ENCODE peak calls at places on chromosome 6, in four cellular contexts. C is K562, L is HepG2, R is GM12878. A is an unnamed sample. For H3K4me1, the result is how much of the 10 kb centered on the place peaks cover.

GRCh38 chr6:25155221-25155620 is 124.0 kb upstream of the CARMIL1 start:
- DNase-seq in R (no peak), C (no peak), L (no peak), A (no peak)

GRCh38 chr6:25050356-25050755 is 114.6 kb upstream of the RIPOR2 start:
- DNase-seq in C (peak), L (no peak), R (no peak), A (no peak)

GRCh38 chr6:57173886-57174510 is 1.9 kb downstream of the BAG2 start:
- DNase-seq in L (peak), R (no peak), C (peak), A (peak)

GRCh38 chr6:11938285-11938890 is 73.7 kb upstream of the HIVEP1 start:
- DNase-seq in C (peak), R (no peak), L (no peak), A (no peak)

GRCh38 chr6:27251672-27252251 is 4.3 kb downstream of the PRSS16 start:
- DNase-seq in L (no peak), R (peak), C (peak), A (peak)

GRCh38 chr6:141618180-141618581 is 514.5 kb upstream of the GJE1 start:
- DNase-seq in C (no peak), L (no peak), R (no peak), A (no peak)

GRCh38 chr6:113893866-113894265 is 36.7 kb downstream of the MARCKS start:
- DNase-seq in R (no peak), C (no peak), L (no peak), A (no peak)

GRCh38 chr6:135233676-135234491 is 52.8 kb downstream of the MYB start:
- DNase-seq in R (no peak), C (no peak), L (no peak), A (no peak)

GRCh38 chr6:167750956-167751358 is 75.8 kb upstream of the AFDN start:
- DNase-seq in C (no peak), R (no peak), L (peak), A (no peak)

GRCh38 chr6:92906385-92906784 is 513.0 kb downstream of the EPHA7 start:
- DNase-seq in L (no peak), R (no peak), C (no peak), A (no peak)

GRCh38 chr6:114090626-114091025 is 119.7 kb upstream of the HDAC2 start:
- DNase-seq in C (no peak), R (no peak), L (no peak), A (no peak)

GRCh38 chr6:159646136-159646535 is 46.9 kb downstream of the SOD2 start:
- DNase-seq in L (no peak), C (no peak), R (no peak), A (no peak)

GRCh38 chr6:159645659-159646058 is 47.4 kb downstream of the SOD2 start:
- DNase-seq in L (no peak), C (no peak), R (no peak), A (no peak)

GRCh38 chr6:159640722-159641482 is 52.1 kb downstream of the SOD2 start:
- DNase-seq in C (no peak), R (no peak), L (no peak), A (no peak)

GRCh38 chr6:159642995-159643394 is 50.0 kb downstream of the SOD2 start:
- DNase-seq in L (no peak), R (no peak), C (no peak), A (no peak)

GRCh38 chr6:159646731-159647130 is 46.3 kb downstream of the SOD2 start:
- DNase-seq in L (no peak), C (no peak), R (peak), A (no peak)
- TF ChIP-seq POLR2AphosphoS2 in L (no peak), C (no peak), R (no peak), A (no peak)

DNA sequence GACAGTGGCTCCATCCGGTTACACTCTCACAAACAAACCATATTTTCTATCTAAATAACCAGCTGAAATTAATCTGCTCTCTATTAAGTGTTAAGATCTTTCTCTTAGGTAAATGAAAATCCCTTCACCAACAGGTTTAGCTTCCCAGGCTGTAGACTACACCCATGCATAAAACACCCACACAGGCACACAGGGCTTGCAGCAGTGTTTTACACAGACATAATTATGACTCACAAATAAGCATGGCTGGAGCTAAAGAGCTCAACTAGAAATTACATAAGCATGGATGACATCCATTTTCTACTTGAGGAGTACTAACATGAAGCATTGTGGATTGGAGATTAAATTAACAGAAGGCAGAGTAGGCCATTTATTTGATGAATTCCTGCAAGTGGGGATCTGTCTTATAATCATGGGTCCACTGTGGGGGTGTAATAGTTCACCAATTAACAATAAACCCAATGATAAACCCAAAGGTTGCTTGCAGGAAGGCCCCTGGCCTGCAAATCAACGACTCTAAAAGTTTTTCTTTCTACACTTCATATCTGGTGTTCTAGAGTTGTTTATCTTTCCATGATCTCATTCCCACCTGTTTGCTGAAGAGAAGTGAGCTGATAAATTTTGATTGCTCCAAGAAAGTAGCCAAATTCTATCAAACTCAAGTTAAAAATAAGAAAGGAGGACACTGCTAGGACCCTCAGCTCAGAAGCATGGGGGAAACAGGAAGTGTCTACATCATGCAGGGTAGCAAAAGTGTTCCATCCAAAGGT is 33.8 kb upstream of the E2F3 start:
- DNase-seq in C (no peak), R (no peak), L (no peak), A (no peak)
- TF ChIP-seq CHD2 in C (no peak), R (no peak), L (no peak), A (no peak)

GRCh38 chr6:45423901-45424627 is 46.3 kb upstream of the SUPT3H start:
- DNase-seq in R (no peak), C (no peak), L (no peak), A (no peak)
- H3K4me1 ChIP-seq in R (under half), C (under half), L (under half), A (under half)

DNA sequence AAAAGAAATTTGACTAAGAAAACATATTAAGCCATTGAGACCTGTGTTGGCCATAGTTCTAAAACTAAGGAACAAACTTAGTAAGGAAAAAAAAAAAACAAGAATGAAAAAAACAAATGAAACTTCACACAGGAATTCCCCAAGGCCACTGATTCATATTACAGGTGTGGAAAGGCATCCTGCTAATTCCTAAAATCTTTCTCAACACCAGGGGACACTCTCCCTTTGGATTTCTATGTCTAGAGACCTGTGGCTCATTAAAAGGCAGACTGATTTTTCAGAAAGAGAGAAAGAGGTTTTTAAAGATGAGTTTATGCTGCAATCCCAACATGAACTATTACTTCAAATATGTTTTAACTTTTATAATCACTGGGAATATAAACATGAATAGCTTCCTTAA is at the start of gene OR12D1:
- DNase-seq in C (no peak), L (peak), R (no peak), A (no peak)
- TF ChIP-seq POLR2AphosphoS2 in C (no peak), L (no peak), R (no peak), A (no peak)

GRCh38 chr6:1312444-1313363 is 806 bp downstream of the FOXQ1 start:
- DNase-seq in C (no peak), R (no peak), L (no peak), A (peak)

GRCh38 chr6:1313364-1313754 is 1.5 kb downstream of the FOXQ1 start:
- DNase-seq in R (no peak), C (no peak), L (no peak), A (no peak)

GRCh38 chr6:1314617-1315016 is 2.7 kb downstream of the FOXQ1 start:
- DNase-seq in R (no peak), L (no peak), C (no peak), A (no peak)

GRCh38 chr6:1315201-1315559 is 3.3 kb downstream of the FOXQ1 start:
- DNase-seq in R (no peak), L (no peak), C (no peak), A (no peak)

GRCh38 chr6:1313755-1314503 is 2.0 kb downstream of the FOXQ1 start:
- DNase-seq in C (no peak), R (no peak), L (peak), A (no peak)
- TF ChIP-seq CHD2 in C (no peak), R (no peak), L (peak), A (no peak)

GRCh38 chr6:143696327-143697000 is 18.7 kb downstream of the PHACTR2 start:
- DNase-seq in L (peak), R (no peak), C (no peak), A (no peak)

GRCh38 chr6:143695106-143696059 is 17.6 kb downstream of the PHACTR2 start:
- DNase-seq in R (no peak), C (no peak), L (no peak), A (no peak)

GRCh38 chr6:143698759-143699750 is 21.3 kb downstream of the PHACTR2 start:
- DNase-seq in L (peak), R (no peak), C (peak), A (no peak)

GRCh38 chr6:143698329-143698728 is 20.6 kb downstream of the PHACTR2 start:
- DNase-seq in R (no peak), L (no peak), C (no peak), A (no peak)

GRCh38 chr6:143697401-143697800 is 19.6 kb downstream of the PHACTR2 start:
- DNase-seq in R (no peak), L (no peak), C (no peak), A (no peak)
- H3K4me1 ChIP-seq in R (under half), L (half or more), C (under half), A (under half)